ENCODE peak calls at places on chromosomes 16 and 17, in nine cellular contexts. I is ELR; Z is Jurkat, Clone E6-1; S is kidney tubule cell; W is H54; A is left lung; Y is breast epithelium; N is naive thymus-derived CD4-positive, alpha-beta T cell; D is amygdala. P is an unnamed sample.

GRCh38 chr17:50211249-50212120 is 10.1 kb upstream of the COL1A1 start:
- DNase-seq in I (peak), D (no peak), Z (no peak), Y (no peak), A (no peak), W (no peak), S (no peak), N (no peak), P (no peak)

GRCh38 chr16:71339481-71340171 is 18.9 kb upstream of the CALB2 start:
- DNase-seq in Y (no peak), Z (no peak), W (no peak), D (no peak), I (no peak), A (no peak), N (no peak), S (peak), P (no peak)

GRCh38 chr16:66344533-66345145 is 21.9 kb upstream of the CDH5 start:
- DNase-seq in N (no peak), D (no peak), I (peak), S (peak), W (no peak), Z (peak), A (no peak), Y (no peak), P (peak)

GRCh38 chr16:22728167-22728836 is 85.7 kb upstream of the HS3ST2 start:
- DNase-seq in S (no peak), Z (no peak), Y (no peak), A (no peak), I (no peak), N (no peak), W (no peak), D (no peak), P (no peak)

GRCh38 chr16:81891734-81892364 is 112.8 kb downstream of the PLCG2 start:
- DNase-seq in A (no peak), W (no peak), Y (no peak), S (no peak), D (no peak), N (no peak), I (peak), Z (no peak), P (no peak)

GRCh38 chr16:15772579-15773293 is 84.1 kb downstream of the MYH11 start:
- DNase-seq in S (no peak), Y (no peak), A (no peak), N (no peak), D (no peak), W (no peak), I (no peak), Z (no peak), P (no peak)

GRCh38 chr17:16987830-16988601 is 16.1 kb upstream of the TNFRSF13B start:
- DNase-seq in I (peak), N (no peak), A (peak), S (peak), Y (no peak), W (peak), Z (no peak), D (peak), P (no peak)

GRCh38 chr17:9329251-9329921 is 246.2 kb downstream of the STX8 start:
- DNase-seq in A (no peak), D (no peak), Z (no peak), W (no peak), I (no peak), Y (no peak), N (no peak), S (no peak), P (no peak)

GRCh38 chr16:30533748-30534367 is 800 bp downstream of the ZNF747 start:
- DNase-seq in W (no peak), Z (no peak), D (no peak), A (no peak), S (peak), I (peak), Y (no peak), N (no peak), P (no peak)

GRCh38 chr17:42804918-42805367 is 6.3 kb downstream of the CNTD1 start:
- DNase-seq in I (no peak), W (no peak), Y (no peak), S (no peak), A (no peak), N (no peak), D (no peak), Z (no peak), P (no peak)

GRCh38 chr17:17313350-17313991 is 10.3 kb downstream of the NT5M start:
- DNase-seq in I (peak), N (peak), Z (peak), A (peak), D (no peak), S (peak), W (no peak), Y (no peak), P (no peak)

GRCh38 chr16:20997147-20997546 is 96.6 kb downstream of the LYRM1 start:
- DNase-seq in N (no peak), I (no peak), Y (no peak), W (no peak), Z (no peak), S (no peak), A (no peak), D (no peak), P (no peak)

P was measured in SK-N-MC.